ENCODE peak calls at places on chromosomes 4 and X, in eight cellular contexts. T is BE2C; R is ascending aorta; J is right atrium auricular region; V is testis; D is heart right ventricle; L is PC-3; A is CD8-positive, alpha-beta memory T cell. H is an unnamed sample.

GRCh38 chr4:141571368-141571767 is 65.0 kb upstream of the IL15 start:
- DNase-seq in T (peak; percentile 10), R (no peak), J (no peak), V (no peak), D (no peak), L (peak; percentile 32), A (no peak), H (no peak)

GRCh38 chrX:71532078-71532752 is 689 bp upstream of the OGT start:
- DNase-seq in T (no peak), R (no peak), J (no peak), V (peak; percentile 16), D (no peak), L (peak; percentile 58), A (peak; percentile 46), H (peak; percentile 55)

GRCh38 chr4:41839945-41840854 is 91.7 kb upstream of the PHOX2B start:
- DNase-seq in T (no peak), R (no peak), J (no peak), V (no peak), D (no peak), L (peak; percentile 75), A (no peak), H (no peak)

GRCh38 chr4:17027495-17027894 is 129.1 kb upstream of the LDB2 start:
- DNase-seq in T (no peak), R (no peak), J (no peak), V (no peak), D (no peak), L (peak; percentile 67), A (no peak), H (no peak)

GRCh38 chr4:54819044-54819443 is 161.3 kb downstream of the KIT start:
- DNase-seq in T (no peak), R (no peak), J (no peak), V (no peak), D (no peak), L (no peak), A (no peak), H (no peak)

GRCh38 chr4:95293014-95293413 is 255.8 kb downstream of the UNC5C start:
- DNase-seq in T (no peak), R (no peak), J (no peak), V (no peak), D (no peak), L (no peak), A (no peak), H (no peak)

GRCh38 chrX:110568396-110568795 is 209.7 kb downstream of the RTL9 start:
- DNase-seq in T (no peak), R (no peak), J (no peak), V (no peak), D (no peak), L (no peak), A (no peak), H (no peak)

GRCh38 chrX:2500681-2501151 is at the start of the genes DHRSX and ZBED1:
- DNase-seq in T (peak; percentile 36), R (no peak), J (no peak), V (no peak), D (peak; percentile 43), L (peak; percentile 9), A (peak; percentile 40), H (peak; percentile 78)

GRCh38 chr4:149173241-149174013 is 642.2 kb downstream of the IQCM start:
- DNase-seq in T (no peak), R (no peak), J (no peak), V (no peak), D (no peak), L (no peak), A (no peak), H (no peak)

GRCh38 chrX:148495156-148495555 is 5.3 kb upstream of the AFF2 start:
- DNase-seq in T (no peak), R (no peak), J (no peak), V (no peak), D (no peak), L (no peak), A (no peak), H (no peak)

GRCh38 chrX:81168391-81168790 is 33.3 kb downstream of the HMGN5 start:
- DNase-seq in T (no peak), R (no peak), J (no peak), V (no peak), D (no peak), L (no peak), A (no peak), H (no peak)

GRCh38 chr4:182113774-182114173 is 129.4 kb upstream of the TENM3 start:
- DNase-seq in T (no peak), R (no peak), J (no peak), V (no peak), D (no peak), L (no peak), A (no peak), H (no peak)

GRCh38 chr4:53620956-53621355 is 29.7 kb upstream of the LNX1 start:
- DNase-seq in T (no peak), R (no peak), J (no peak), V (no peak), D (no peak), L (peak; percentile 45), A (no peak), H (no peak)

GRCh38 chr4:40221744-40222143 is 24.9 kb downstream of the RHOH start:
- DNase-seq in T (no peak), R (no peak), J (no peak), V (no peak), D (no peak), L (no peak), A (no peak), H (no peak)

GRCh38 chr4:40214038-40214437 is 17.2 kb downstream of the RHOH start:
- DNase-seq in T (no peak), R (no peak), J (no peak), V (no peak), D (no peak), L (no peak), A (peak; percentile 29), H (no peak)

GRCh38 chr4:40214661-40215418 is 18.0 kb downstream of the RHOH start:
- DNase-seq in T (no peak), R (no peak), J (no peak), V (no peak), D (no peak), L (no peak), A (no peak), H (no peak)

GRCh38 chr4:40212674-40213504 is 16.1 kb downstream of the RHOH start:
- DNase-seq in T (peak; percentile 16), R (no peak), J (no peak), V (no peak), D (no peak), L (no peak), A (no peak), H (no peak)

GRCh38 chr4:40216622-40217366 is 20.0 kb downstream of the RHOH start:
- DNase-seq in T (no peak), R (no peak), J (no peak), V (no peak), D (no peak), L (no peak), A (no peak), H (no peak)
- H3K4me1 ChIP-seq in T (peaks cover 11% of the 10 kb centered on the region), R (no peaks in the 10 kb centered on the region), J (no peaks in the 10 kb centered on the region), V (no peaks in the 10 kb centered on the region), D (no peaks in the 10 kb centered on the region), L (no peaks in the 10 kb centered on the region), A (peaks cover 97% of the 10 kb centered on the region), H (peaks cover 64% of the 10 kb centered on the region)

GRCh38 chr4:184810720-184811119 is 15.0 kb downstream of the ACSL1 start:
- DNase-seq in T (no peak), R (no peak), J (no peak), V (no peak), D (no peak), L (no peak), A (no peak), H (no peak)
- H3K4me1 ChIP-seq in T (peaks cover 7% of the 10 kb centered on the region), R (peaks cover 11% of the 10 kb centered on the region), J (no peaks in the 10 kb centered on the region), V (peaks cover 23% of the 10 kb centered on the region), D (peaks cover 70% of the 10 kb centered on the region), L (peaks cover 70% of the 10 kb centered on the region), A (no peaks in the 10 kb centered on the region), H (peaks cover 5% of the 10 kb centered on the region)

GRCh38 chr4:38663021-38663800 is 788 bp upstream of the KLF3 start:
- DNase-seq in T (no peak), R (no peak), J (no peak), V (peak; percentile 37), D (peak; percentile 44), L (no peak), A (no peak), H (peak; percentile 66)
- H3K4me1 ChIP-seq in T (no peaks in the 10 kb centered on the region), R (peaks cover 6% of the 10 kb centered on the region), J (no peaks in the 10 kb centered on the region), V (peaks cover 16% of the 10 kb centered on the region), D (peaks cover 44% of the 10 kb centered on the region), L (peaks cover 16% of the 10 kb centered on the region), A (peaks cover 44% of the 10 kb centered on the region), H (peaks cover 9% of the 10 kb centered on the region)

GRCh38 chr4:77006753-77007355 is 57.3 kb downstream of the SEPTIN11 start:
- DNase-seq in T (no peak), R (no peak), J (no peak), V (no peak), D (no peak), L (no peak), A (no peak), H (no peak)
- H3K4me1 ChIP-seq in T (no peaks in the 10 kb centered on the region), R (peaks cover 15% of the 10 kb centered on the region), J (no peaks in the 10 kb centered on the region), V (peaks cover 9% of the 10 kb centered on the region), D (peaks cover 36% of the 10 kb centered on the region), L (peaks cover 40% of the 10 kb centered on the region), A (peaks cover 41% of the 10 kb centered on the region), H (no peaks in the 10 kb centered on the region)

GRCh38 chrX:19750028-19750786 is 137.2 kb downstream of the SH3KBP1 start:
- DNase-seq in T (no peak), R (no peak), J (no peak), V (no peak), D (no peak), L (no peak), A (no peak), H (no peak)

GRCh38 chrX:19747672-19748610 is 139.5 kb downstream of the SH3KBP1 start:
- DNase-seq in T (no peak), R (no peak), J (no peak), V (no peak), D (no peak), L (no peak), A (peak; percentile 58), H (peak; percentile 78)

GRCh38 chrX:19748898-19749680 is 138.3 kb downstream of the SH3KBP1 start:
- DNase-seq in T (no peak), R (no peak), J (no peak), V (no peak), D (no peak), L (no peak), A (no peak), H (no peak)

GRCh38 chrX:19744231-19744630 is 143.2 kb downstream of the SH3KBP1 start:
- DNase-seq in T (no peak), R (no peak), J (no peak), V (no peak), D (no peak), L (no peak), A (no peak), H (no peak)

DNA sequence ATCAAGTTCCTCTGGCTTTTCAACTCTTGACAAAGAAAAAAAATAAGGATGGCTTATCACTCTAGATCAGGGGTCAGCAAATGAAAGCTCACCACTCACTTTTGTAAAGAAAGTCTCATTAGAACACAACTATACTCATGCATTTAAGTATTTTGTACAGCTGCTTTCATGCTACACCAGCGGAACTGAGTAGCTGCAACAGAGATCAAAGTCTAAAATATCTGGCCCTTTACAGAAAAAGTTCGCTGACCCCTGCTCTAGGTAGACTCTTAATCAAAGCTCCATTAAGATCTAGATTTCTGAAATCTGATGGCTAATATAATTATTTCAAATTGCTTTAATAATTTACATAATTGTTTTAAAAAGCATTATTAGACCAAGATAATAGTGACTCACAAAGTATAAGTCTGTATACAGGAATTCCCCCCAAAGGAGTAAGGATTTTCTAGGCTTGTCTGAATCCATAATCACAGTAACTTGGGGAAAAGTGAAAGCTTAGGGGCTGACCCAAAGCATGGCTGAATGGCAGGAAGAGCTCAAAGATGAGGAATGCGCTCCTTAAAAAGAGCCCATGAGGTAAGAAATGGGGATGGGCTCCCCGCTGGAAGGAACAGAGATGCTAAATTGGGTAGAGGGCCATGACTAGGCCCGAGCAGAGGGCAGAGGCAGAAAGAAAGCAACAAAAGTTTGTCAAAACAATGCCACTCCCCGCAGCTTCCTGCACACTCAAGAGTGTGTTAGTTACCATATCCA is 140.3 kb downstream of the SH3KBP1 start:
- DNase-seq in T (no peak), R (no peak), J (no peak), V (no peak), D (no peak), L (no peak), A (no peak), H (no peak)
- H3K4me1 ChIP-seq in T (no peaks in the 10 kb centered on the region), R (no peaks in the 10 kb centered on the region), J (no peaks in the 10 kb centered on the region), V (no peaks in the 10 kb centered on the region), D (no peaks in the 10 kb centered on the region), L (no peaks in the 10 kb centered on the region), A (peaks cover 97% of the 10 kb centered on the region), H (peaks cover 86% of the 10 kb centered on the region)

H was measured in Karpas-422.